ENCODE peak calls at places on chromosomes 11 and 22, in five cellular contexts. Z, S, R, Q and T are unnamed samples.

GRCh38 chr22:38467904-38468760 is at the start of gene KDELR3:
- DNase-seq in S (peak), Q (peak), R (peak), Z (no peak), T (peak)

GRCh38 chr11:72745511-72745910 is 6.7 kb downstream of the ARAP1 start:
- DNase-seq in S (no peak), Z (no peak), Q (no peak), R (no peak), T (no peak)

GRCh38 chr11:18001191-18001590 is 11.7 kb downstream of the SERGEF start:
- DNase-seq in S (no peak), Q (no peak), Z (no peak), R (no peak), T (no peak)

GRCh38 chr11:68687986-68688385 is 3.6 kb downstream of the GAL start:
- DNase-seq in Q (no peak), R (no peak), Z (no peak), S (no peak), T (no peak)

GRCh38 chr22:37742374-37743092 is 45.7 kb downstream of the TRIOBP start:
- DNase-seq in Q (no peak), S (no peak), Z (no peak), R (peak), T (no peak)

GRCh38 chr11:40130427-40130826 is 1329.0 kb downstream of the LRRC4C start:
- DNase-seq in Z (no peak), S (peak), R (peak), Q (no peak), T (no peak)

GRCh38 chr11:121540627-121541026 is 87.9 kb upstream of the SORL1-AS1 start:
- DNase-seq in S (peak), Q (no peak), R (no peak), Z (no peak), T (no peak)

GRCh38 chr11:67269401-67270255 is 3.4 kb downstream of the GRK2 start:
- DNase-seq in R (no peak), Q (no peak), S (no peak), Z (peak), T (no peak)

GRCh38 chr22:42188808-42189447 is 58.3 kb upstream of the CYP2D6 start:
- DNase-seq in Q (no peak), R (peak), S (no peak), Z (no peak), T (no peak)

GRCh38 chr11:109037856-109038780 is 373.2 kb downstream of the DDX10 start:
- DNase-seq in Z (no peak), S (no peak), R (peak), Q (no peak), T (no peak)

GRCh38 chr11:35484435-35484834 is 41.0 kb downstream of the PAMR1 start:
- DNase-seq in S (no peak), R (peak), Z (no peak), Q (no peak), T (no peak)

GRCh38 chr11:12569499-12570040 is 104.7 kb upstream of the TEAD1 start:
- DNase-seq in S (no peak), R (no peak), Q (no peak), Z (no peak), T (no peak)

GRCh38 chr11:5658318-5658717 is 26.6 kb downstream of the TRIM5 start:
- DNase-seq in Z (no peak), Q (no peak), S (no peak), R (no peak), T (no peak)

GRCh38 chr11:83278351-83278750 is 7.8 kb downstream of the CCDC90B start:
- DNase-seq in Z (no peak), R (no peak), S (no peak), Q (no peak), T (no peak)

GRCh38 chr11:126378763-126379162 is 23.3 kb downstream of the ST3GAL4 start:
- DNase-seq in S (no peak), R (no peak), Z (no peak), Q (peak), T (no peak)

GRCh38 chr11:60905551-60906113 is 753 bp downstream of the PRPF19 start:
- DNase-seq in R (peak), Q (no peak), S (no peak), Z (no peak), T (no peak)

GRCh38 chr11:66317766-66318575 is 1.1 kb upstream of the CD248 start:
- DNase-seq in S (peak), R (no peak), Q (peak), Z (no peak), T (no peak)

GRCh38 chr11:62883677-62884076 is 3.0 kb downstream of the SLC3A2 start:
- DNase-seq in Q (no peak), Z (no peak), S (no peak), R (no peak), T (no peak)

GRCh38 chr22:40156001-40156516 is 21.7 kb upstream of the TNRC6B start:
- DNase-seq in Z (no peak), Q (no peak), R (peak), S (peak), T (no peak)

GRCh38 chr22:17633217-17633997 is 4.9 kb upstream of the ATP6V1E1 start:
- DNase-seq in R (peak), Q (no peak), Z (no peak), S (no peak), T (no peak)

GRCh38 chr11:14764899-14765527 is 121.4 kb downstream of the PDE3B start:
- DNase-seq in S (peak), Z (no peak), R (peak), Q (no peak), T (peak)

GRCh38 chr22:44309647-44310046 is 3.1 kb downstream of the SHISAL1 start:
- DNase-seq in Q (no peak), Z (no peak), S (no peak), R (no peak), T (no peak)

GRCh38 chr11:36131719-36132349 is 157.4 kb downstream of the COMMD9 start:
- DNase-seq in S (peak), R (peak), Z (peak), Q (peak), T (peak)

GRCh38 chr11:12706531-12707499 is 32.6 kb downstream of the TEAD1 start:
- DNase-seq in Z (no peak), R (no peak), Q (no peak), S (peak), T (no peak)

GRCh38 chr11:118918686-118919280 is 6.9 kb downstream of the BCL9L start:
- DNase-seq in S (no peak), Q (no peak), Z (no peak), R (no peak), T (no peak)

GRCh38 chr11:33500331-33500730 is 200.3 kb downstream of the C11orf91 start:
- DNase-seq in Z (no peak), R (no peak), S (no peak), Q (no peak), T (no peak)

GRCh38 chr11:88555829-88556202 is 218.3 kb upstream of the CTSC start:
- DNase-seq in Z (no peak), S (no peak), R (peak), Q (no peak), T (no peak)

GRCh38 chr11:60972182-60973030 is 926 bp downstream of the CD6 start:
- DNase-seq in S (no peak), Z (no peak), R (no peak), Q (no peak), T (no peak)

GRCh38 chr11:10287140-10287539 is 6.9 kb downstream of the SBF2 start:
- DNase-seq in S (no peak), Z (no peak), Q (no peak), R (no peak), T (no peak)

GRCh38 chr22:44188986-44189630 is 8.4 kb downstream of the PARVG start:
- DNase-seq in Z (no peak), R (no peak), S (no peak), Q (no peak), T (no peak)